ENCODE peak calls at places on chromosomes 6 and 20, in four cellular contexts. One of them, this sample, is unnamed.

GRCh38 chr20:51749674-51750036 is 18.5 kb downstream of the ATP9A start:
- DNase-seq in NCI-H1105: no peak
- DNase-seq in epithelial cell of esophagus: peak
- DNase-seq in GM04504: no peak
- DNase-seq in this sample: no peak

GRCh38 chr6:110357298-110357695 is 852 bp downstream of the METTL24 start:
- DNase-seq in NCI-H1105: peak
- DNase-seq in GM04504: no peak
- DNase-seq in epithelial cell of esophagus: no peak
- DNase-seq in this sample: no peak

GRCh38 chr20:36607586-36608387 is 2.2 kb downstream of the RAB5IF start:
- DNase-seq in GM04504: no peak
- DNase-seq in NCI-H1105: no peak
- DNase-seq in epithelial cell of esophagus: peak
- DNase-seq in this sample: no peak

GRCh38 chr20:45456632-45457031 is 12.9 kb upstream of the WFDC2 start:
- DNase-seq in GM04504: no peak
- DNase-seq in NCI-H1105: peak
- DNase-seq in epithelial cell of esophagus: peak
- DNase-seq in this sample: no peak

GRCh38 chr6:81171991-81172740 is 580.3 kb downstream of the TENT5A start:
- DNase-seq in GM04504: peak
- DNase-seq in NCI-H1105: no peak
- DNase-seq in epithelial cell of esophagus: peak
- DNase-seq in this sample: no peak

GRCh38 chr6:129748212-129748900 is 38.4 kb upstream of the ARHGAP18 start:
- DNase-seq in GM04504: no peak
- DNase-seq in NCI-H1105: no peak
- DNase-seq in epithelial cell of esophagus: peak
- DNase-seq in this sample: no peak

GRCh38 chr6:31352497-31353368 is 4.2 kb downstream of the HLA-B start:
- DNase-seq in epithelial cell of esophagus: no peak
- DNase-seq in NCI-H1105: no peak
- DNase-seq in GM04504: no peak
- DNase-seq in this sample: no peak

GRCh38 chr6:90458353-90459224 is 128.3 kb downstream of the MAP3K7 start:
- DNase-seq in NCI-H1105: no peak
- DNase-seq in GM04504: no peak
- DNase-seq in epithelial cell of esophagus: no peak
- DNase-seq in this sample: no peak

GRCh38 chr6:35856250-35856649 is 51.1 kb downstream of the LHFPL5 start:
- DNase-seq in epithelial cell of esophagus: no peak
- DNase-seq in GM04504: no peak
- DNase-seq in NCI-H1105: no peak
- DNase-seq in this sample: no peak

GRCh38 chr20:9617062-9617461 is 102.7 kb downstream of the LAMP5 start:
- DNase-seq in NCI-H1105: peak
- DNase-seq in epithelial cell of esophagus: peak
- DNase-seq in GM04504: peak
- DNase-seq in this sample: peak

GRCh38 chr6:23073851-23074250 is 504.5 kb downstream of the HDGFL1 start:
- DNase-seq in NCI-H1105: no peak
- DNase-seq in GM04504: no peak
- DNase-seq in epithelial cell of esophagus: no peak
- DNase-seq in this sample: no peak

GRCh38 chr6:83467620-83468036 is 36.8 kb upstream of the ME1 start:
- DNase-seq in GM04504: no peak
- DNase-seq in NCI-H1105: no peak
- DNase-seq in epithelial cell of esophagus: no peak
- DNase-seq in this sample: no peak

GRCh38 chr6:40722081-40722480 is 134.9 kb upstream of the LRFN2 start:
- DNase-seq in NCI-H1105: no peak
- DNase-seq in epithelial cell of esophagus: no peak
- DNase-seq in GM04504: no peak
- DNase-seq in this sample: no peak

GRCh38 chr20:56802805-56803204 is 173.7 kb downstream of the TFAP2C start:
- DNase-seq in epithelial cell of esophagus: no peak
- DNase-seq in GM04504: no peak
- DNase-seq in NCI-H1105: no peak
- DNase-seq in this sample: no peak

GRCh38 chr6:36368921-36369880 is 18.3 kb downstream of the ETV7 start:
- DNase-seq in GM04504: peak
- DNase-seq in NCI-H1105: no peak
- DNase-seq in epithelial cell of esophagus: peak
- DNase-seq in this sample: peak

GRCh38 chr6:129507059-129507807 is 202.7 kb downstream of the ARHGAP18 start:
- DNase-seq in GM04504: no peak
- DNase-seq in epithelial cell of esophagus: peak
- DNase-seq in NCI-H1105: no peak
- DNase-seq in this sample: no peak

GRCh38 chr6:107624541-107624940 is 134.6 kb downstream of the SOBP start:
- DNase-seq in GM04504: no peak
- DNase-seq in epithelial cell of esophagus: peak
- DNase-seq in NCI-H1105: no peak
- DNase-seq in this sample: no peak

GRCh38 chr20:62409935-62410741 is 3.1 kb upstream of the CABLES2 start:
- DNase-seq in epithelial cell of esophagus: peak
- DNase-seq in GM04504: no peak
- DNase-seq in NCI-H1105: peak
- DNase-seq in this sample: no peak

GRCh38 chr20:61364147-61364546 is 112.1 kb downstream of the CDH4 start:
- DNase-seq in NCI-H1105: no peak
- DNase-seq in GM04504: no peak
- DNase-seq in epithelial cell of esophagus: no peak
- DNase-seq in this sample: no peak

GRCh38 chr6:153994811-153995210 is 44.2 kb upstream of the OPRM1 start:
- DNase-seq in GM04504: no peak
- DNase-seq in NCI-H1105: no peak
- DNase-seq in epithelial cell of esophagus: no peak
- DNase-seq in this sample: no peak

GRCh38 chr6:144993870-144994269 is 708.7 kb downstream of the UTRN start:
- DNase-seq in epithelial cell of esophagus: peak
- DNase-seq in NCI-H1105: no peak
- DNase-seq in GM04504: no peak
- DNase-seq in this sample: no peak

This sample was measured in NCI-H2107.